ENCODE peak calls at places on chromosomes 3 and 15, in ten cellular contexts. T is stomach, F is HCT116, M is K562, H is breast epithelium, Z is endothelial cell of umbilical vein, Y is transverse colon, L is GM12878, O is HepG2, G is esophagus muscularis mucosa. Q is an unnamed sample.
A peak's percentile ranks its signal among the peaks of the same experiment; 100 is the strongest.

GRCh38 chr15:84911879-84912660 is 27.6 kb downstream of the SLC28A1 start:
- DNase-seq in T (peak; percentile 83), O (peak; percentile 89), Y (peak; percentile 61), M (no peak), H (peak; percentile 69), F (peak; percentile 71), L (no peak), G (peak; percentile 95), Z (peak; percentile 99), Q (peak; percentile 97)

GRCh38 chr3:188817103-188817919 is 354.5 kb upstream of the TPRG1 start:
- DNase-seq in F (no peak), L (no peak), T (no peak), G (no peak), M (no peak), Z (no peak), O (no peak), Y (no peak), H (no peak), Q (no peak)

GRCh38 chr15:65901336-65901735 is 32.0 kb downstream of the RAB11A start:
- DNase-seq in T (no peak), M (no peak), L (no peak), Z (no peak), Y (no peak), G (no peak), O (no peak), H (no peak), F (no peak), Q (no peak)

GRCh38 chr3:111292117-111292516 is 220.5 kb downstream of the NECTIN3 start:
- DNase-seq in T (no peak), H (no peak), F (no peak), Y (no peak), L (no peak), O (no peak), Z (no peak), M (no peak), G (no peak), Q (no peak)

GRCh38 chr3:119011528-119011927 is 23.1 kb downstream of the IGSF11 start:
- DNase-seq in Y (no peak), H (no peak), O (no peak), G (no peak), M (no peak), Z (no peak), L (no peak), T (no peak), F (no peak), Q (no peak)

GRCh38 chr3:137709011-137709601 is 55.0 kb upstream of the SOX14 start:
- DNase-seq in F (peak; percentile 10), O (peak; percentile 3), M (no peak), Z (no peak), L (no peak), T (no peak), H (no peak), G (no peak), Y (no peak), Q (no peak)

GRCh38 chr15:48647963-48648362 is 2.5 kb upstream of the FBN1 start:
- DNase-seq in L (no peak), H (no peak), Y (no peak), G (peak; percentile 72), T (no peak), Z (no peak), O (no peak), M (no peak), F (no peak), Q (no peak)

GRCh38 chr3:56926513-56927282 is 124.9 kb upstream of the ARHGEF3 start:
- DNase-seq in L (no peak), F (no peak), M (no peak), H (no peak), Y (no peak), T (no peak), Z (peak; percentile 30), G (no peak), O (no peak), Q (no peak)

GRCh38 chr3:78645628-78646310 is 1122.0 kb downstream of the ROBO1 start:
- DNase-seq in F (peak; percentile 28), Y (no peak), M (peak; percentile 32), O (peak; percentile 78), G (no peak), H (no peak), T (no peak), L (peak; percentile 39), Z (peak; percentile 84), Q (no peak)

GRCh38 chr15:23073890-23074631 is 34.7 kb upstream of the TUBGCP5 start:
- DNase-seq in T (no peak), G (no peak), H (peak; percentile 69), Z (no peak), Y (peak; percentile 14), F (no peak), M (no peak), O (no peak), L (no peak), Q (no peak)

GRCh38 chr15:85777291-85778106 is 17.2 kb downstream of the KLHL25 start:
- DNase-seq in H (no peak), O (no peak), G (no peak), L (no peak), T (no peak), Z (no peak), Y (no peak), F (no peak), M (no peak), Q (no peak)

GRCh38 chr3:119664850-119665379 is 4.5 kb upstream of the POPDC2 start:
- DNase-seq in L (no peak), Z (no peak), Y (no peak), M (no peak), T (no peak), F (no peak), G (no peak), H (no peak), O (peak; percentile 39), Q (no peak)

GRCh38 chr3:71433631-71434030 is 149.9 kb downstream of the FOXP1 start:
- DNase-seq in Y (no peak), G (no peak), T (no peak), O (no peak), Z (no peak), H (no peak), F (no peak), M (no peak), L (no peak), Q (no peak)
- TF ChIP-seq POLR2AphosphoS5 in Y (no peak), G (no peak), T (no peak), O (no peak), Z (no peak), H (no peak), F (no peak), M (no peak), L (no peak), Q (no peak)

GRCh38 chr3:107431298-107432012 is 54.2 kb downstream of the CCDC54 start:
- DNase-seq in G (peak; percentile 95), L (no peak), H (peak; percentile 73), Z (peak; percentile 45), O (no peak), Y (peak; percentile 68), F (no peak), T (peak; percentile 61), M (peak; percentile 32), Q (peak; percentile 86)
- TF ChIP-seq POLR2A in G (no peak), L (peak; percentile 45), H (peak; percentile 51), Z (peak; percentile 46), O (no peak), Y (peak; percentile 51), F (peak; percentile 63), T (no peak), M (no peak), Q (peak; percentile 63)

GRCh38 chr3:127393131-127393820 is 105.4 kb upstream of the PRR20G start:
- DNase-seq in T (no peak), Z (no peak), F (no peak), G (no peak), M (no peak), H (no peak), O (no peak), L (no peak), Y (no peak), Q (no peak)
- H3K4me3 ChIP-seq in T (no peak overlapping the region), Z (no peak overlapping the region), F (no peak overlapping the region), G (no peak overlapping the region), M (no peak overlapping the region), H (no peak overlapping the region), O (no peak overlapping the region), L (no peak overlapping the region), Y (no peak overlapping the region), Q (no peak overlapping the region)

GRCh38 chr3:162168715-162169114 is 672.1 kb downstream of the OTOL1 start:
- DNase-seq in L (no peak), T (no peak), F (no peak), O (no peak), M (no peak), H (no peak), G (no peak), Z (no peak), Y (no peak), Q (no peak)
- TF ChIP-seq POLR2AphosphoS5 in L (no peak), T (no peak), F (no peak), O (no peak), M (no peak), H (no peak), G (no peak), Z (no peak), Y (no peak), Q (no peak)

GRCh38 chr15:59372352-59373211 is at the start of gene MYO1E:
- DNase-seq in M (no peak), G (peak; percentile 96), F (peak; percentile 94), Z (peak; percentile 98), O (peak; percentile 96), T (peak; percentile 91), L (peak; percentile 72), H (peak; percentile 83), Y (peak; percentile 92), Q (peak; percentile 97)
- TF ChIP-seq POLR2A in M (no peak), G (no peak), F (peak; percentile 88), Z (peak; percentile 97), O (peak; percentile 90), T (peak; percentile 89), L (peak; percentile 88), H (peak; percentile 64), Y (peak; percentile 98), Q (peak; percentile 64)

GRCh38 chr15:70710714-70711113 is 52.6 kb downstream of the UACA start:
- DNase-seq in O (no peak), T (no peak), G (no peak), H (no peak), Z (no peak), F (no peak), M (no peak), Y (no peak), L (no peak), Q (no peak)

GRCh38 chr15:70707901-70708300 is 55.5 kb downstream of the UACA start:
- DNase-seq in M (no peak), T (no peak), O (no peak), L (no peak), H (no peak), Z (no peak), G (no peak), F (no peak), Y (no peak), Q (no peak)

GRCh38 chr15:70704731-70705130 is 58.6 kb downstream of the UACA start:
- DNase-seq in M (no peak), O (no peak), F (no peak), G (no peak), H (no peak), Y (no peak), Z (no peak), T (no peak), L (no peak), Q (no peak)

GRCh38 chr15:70704166-70704565 is 59.2 kb downstream of the UACA start:
- DNase-seq in L (no peak), H (no peak), Z (no peak), G (no peak), M (no peak), T (no peak), F (no peak), Y (no peak), O (no peak), Q (no peak)

GRCh38 chr15:70708839-70709238 is 54.5 kb downstream of the UACA start:
- DNase-seq in G (no peak), H (no peak), Z (peak; percentile 87), T (no peak), O (no peak), M (no peak), F (no peak), Y (no peak), L (no peak), Q (no peak)
- H3K4me3 ChIP-seq in G (no peak overlapping the region), H (no peak overlapping the region), Z (no peak overlapping the region), T (no peak overlapping the region), O (no peak overlapping the region), M (no peak overlapping the region), F (no peak overlapping the region), Y (no peak overlapping the region), L (no peak overlapping the region), Q (no peak overlapping the region)

Q was measured in sigmoid colon.